ENCODE peak calls at places on chromosomes 5 and 9, in six cellular contexts. H is endodermal cell, J is fibroblast of mammary gland, X is astrocyte of the cerebellum, A is Caco-2, Q is foreskin fibroblast. V is an unnamed sample.

GRCh38 chr9:28782630-28783029 is 1209.3 kb upstream of the C9orf72 start:
- DNase-seq in X (no peak), Q (peak; percentile 24), J (peak; percentile 27), H (no peak), A (no peak), V (no peak)

GRCh38 chr9:129719135-129719534 is 33.7 kb downstream of the PTGES start:
- DNase-seq in H (peak; percentile 83), A (no peak), Q (no peak), X (no peak), J (no peak), V (no peak)

GRCh38 chr5:135477594-135477993 is 25.4 kb upstream of the TIFAB start:
- DNase-seq in Q (no peak), H (peak; percentile 48), J (no peak), X (no peak), A (no peak), V (no peak)

GRCh38 chr5:1709186-1709803 is 90.3 kb downstream of the MRPL36 start:
- DNase-seq in X (no peak), J (no peak), H (peak; percentile 69), Q (no peak), A (no peak), V (no peak)

GRCh38 chr5:25458628-25459027 is 813.9 kb upstream of the CDH10 start:
- DNase-seq in H (no peak), J (no peak), A (no peak), Q (no peak), X (no peak), V (no peak)

GRCh38 chr9:26527931-26528330 is 364.7 kb downstream of the CAAP1 start:
- DNase-seq in H (no peak), A (no peak), Q (no peak), J (no peak), X (no peak), V (no peak)

GRCh38 chr9:118059520-118060278 is 355.5 kb downstream of the TLR4 start:
- DNase-seq in X (peak; percentile 16), J (peak; percentile 15), A (peak; percentile 53), H (peak; percentile 80), Q (peak; percentile 14), V (no peak)

GRCh38 chr9:127159949-127160610 is 37.6 kb upstream of the ANGPTL2 start:
- DNase-seq in H (peak; percentile 59), A (no peak), J (no peak), Q (no peak), X (no peak), V (no peak)

GRCh38 chr9:16640649-16641048 is 229.8 kb downstream of the BNC2 start:
- DNase-seq in Q (peak; percentile 30), X (no peak), H (peak; percentile 63), J (no peak), A (peak; percentile 1), V (no peak)

GRCh38 chr5:139360384-139360783 is 18.7 kb downstream of the PAIP2 start:
- DNase-seq in A (no peak), H (no peak), X (no peak), Q (no peak), J (no peak), V (no peak)

GRCh38 chr5:948472-949274 is 56.0 kb downstream of the TRIP13 start:
- DNase-seq in X (no peak), H (no peak), A (no peak), J (no peak), Q (no peak), V (no peak)

GRCh38 chr9:83706703-83707517 is 848 bp downstream of the UBQLN1 start:
- DNase-seq in H (peak; percentile 89), A (peak; percentile 30), Q (peak; percentile 30), J (no peak), X (no peak), V (no peak)

GRCh38 chr5:126414874-126415502 is 8.2 kb upstream of the GRAMD2B start:
- DNase-seq in A (no peak), X (peak; percentile 59), J (peak; percentile 74), H (no peak), Q (peak; percentile 83), V (no peak)

GRCh38 chr5:37839441-37840035 is 303 bp downstream of the GDNF start:
- DNase-seq in J (peak; percentile 61), X (no peak), A (no peak), H (peak; percentile 75), Q (peak; percentile 85), V (no peak)

GRCh38 chr5:17343675-17344074 is 126.2 kb downstream of the BASP1 start:
- DNase-seq in X (peak; percentile 73), A (peak; percentile 43), Q (peak; percentile 80), J (peak; percentile 94), H (no peak), V (peak; percentile 61)

GRCh38 chr9:7813030-7813429 is 13.5 kb upstream of the DMAC1 start:
- DNase-seq in J (no peak), Q (no peak), H (no peak), X (no peak), A (no peak), V (no peak)

GRCh38 chr9:121861501-121862180 is 210.2 kb downstream of the DAB2IP start:
- DNase-seq in H (peak; percentile 85), X (no peak), A (peak; percentile 69), J (peak; percentile 45), Q (peak; percentile 61), V (no peak)

GRCh38 chr5:27403248-27403882 is 365.0 kb upstream of the CDH9 start:
- DNase-seq in A (no peak), Q (no peak), H (no peak), X (no peak), J (peak; percentile 45), V (no peak)

GRCh38 chr5:125316913-125317545 is 570.6 kb upstream of the ZNF608 start:
- DNase-seq in H (no peak), A (no peak), X (no peak), J (no peak), Q (peak; percentile 78), V (no peak)

GRCh38 chr5:38548064-38548759 is 8.2 kb downstream of the LIFR start:
- DNase-seq in A (no peak), Q (peak; percentile 20), H (no peak), J (no peak), X (no peak), V (no peak)

GRCh38 chr5:74441616-74442015 is 198.9 kb downstream of the ENC1 start:
- DNase-seq in A (no peak), Q (no peak), H (no peak), J (no peak), X (no peak), V (no peak)
- H3K4me3 ChIP-seq in A (no peak overlapping the region), Q (no peak overlapping the region), H (no peak overlapping the region), J (no peak overlapping the region), X (no peak overlapping the region), V (no peak overlapping the region)

DNA sequence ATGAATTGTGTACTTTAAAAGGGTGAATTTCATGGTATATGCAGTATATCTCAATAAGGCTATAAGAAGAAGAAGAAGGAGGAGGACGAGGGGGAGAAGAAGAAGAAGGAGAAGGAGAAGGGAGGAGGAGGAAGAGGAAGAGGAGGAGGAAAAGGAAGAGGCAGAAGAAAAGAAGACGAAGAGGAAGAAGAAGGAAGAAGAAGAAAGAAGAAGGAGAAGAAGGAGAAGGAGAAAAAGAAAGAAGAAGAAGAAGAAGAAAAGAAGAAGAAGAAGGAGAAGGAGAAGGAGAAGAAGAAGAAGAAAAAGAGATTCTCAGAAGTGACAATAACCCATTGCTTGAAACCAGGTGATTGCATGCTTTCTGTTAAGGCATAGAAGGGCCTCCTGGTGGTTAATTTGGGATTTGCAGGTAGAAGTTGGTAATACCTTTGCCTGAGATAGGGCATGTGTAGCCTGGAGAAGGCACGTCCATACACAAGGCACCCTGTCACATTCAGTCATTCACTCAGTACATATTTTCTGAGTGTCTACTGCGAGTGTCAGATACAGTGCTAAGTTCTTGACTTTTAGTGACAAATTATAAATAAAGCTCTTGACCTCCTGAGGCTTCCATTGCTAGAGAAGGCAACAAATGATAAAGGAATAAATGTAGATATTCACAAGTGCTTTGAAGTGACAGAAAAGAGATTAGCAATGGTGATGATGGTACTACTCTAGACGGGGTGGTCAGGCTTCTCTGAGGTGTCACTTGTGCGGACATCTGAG is 231.3 kb downstream of the NPR3 start:
- DNase-seq in Q (peak; percentile 23), H (peak; percentile 74), J (peak; percentile 41), A (peak; percentile 56), X (no peak), V (no peak)
- TF ChIP-seq CTCF in Q (peak; percentile 23), H (peak; percentile 82), J (peak; percentile 55), A (peak; percentile 54), X (peak; percentile 50), V (peak; percentile 36)

GRCh38 chr5:160310910-160311295 is 1.5 kb downstream of the CCNJL start:
- DNase-seq in Q (no peak), J (no peak), H (peak; percentile 65), X (no peak), A (no peak), V (no peak)
- H3K4me3 ChIP-seq in Q (no peak overlapping the region), J (no peak overlapping the region), H (peak overlapping the region; percentile 89), X (no peak overlapping the region), A (peak overlapping the region; percentile 63), V (no peak overlapping the region)

GRCh38 chr5:151048526-151048925 is 28.1 kb downstream of the GPX3 start:
- DNase-seq in Q (peak; percentile 52), H (peak; percentile 78), A (peak; percentile 42), J (peak; percentile 42), X (no peak), V (no peak)
- TF ChIP-seq CTCF in Q (peak; percentile 43), H (peak; percentile 70), A (peak; percentile 13), J (peak; percentile 49), X (peak; percentile 49), V (peak; percentile 55)

GRCh38 chr9:77016526-77017504 is 2.6 kb upstream of the FOXB2 start:
- DNase-seq in A (no peak), X (no peak), J (no peak), H (peak; percentile 83), Q (no peak), V (no peak)

GRCh38 chr9:77019810-77020437 is 469 bp downstream of the FOXB2 start:
- DNase-seq in X (no peak), Q (peak; percentile 24), A (no peak), J (no peak), H (peak; percentile 81), V (no peak)

GRCh38 chr9:77017505-77017894 is 2.0 kb upstream of the FOXB2 start:
- DNase-seq in H (no peak), A (no peak), J (no peak), Q (no peak), X (no peak), V (no peak)

GRCh38 chr9:77019010-77019809 is at the start of gene FOXB2:
- DNase-seq in Q (no peak), X (no peak), A (no peak), J (no peak), H (peak; percentile 72), V (no peak)

GRCh38 chr9:77018058-77019009 is 1.1 kb upstream of the FOXB2 start:
- DNase-seq in J (no peak), A (no peak), X (no peak), H (peak; percentile 86), Q (peak; percentile 53), V (no peak)
- H3K4me3 ChIP-seq in J (no peak overlapping the region), A (peak overlapping the region; percentile 29), X (peak overlapping the region; percentile 9), H (peak overlapping the region; percentile 68), Q (no peak overlapping the region), V (no peak overlapping the region)

V was measured in AG09309.